ENCODE peak calls at places on chromosomes 3 and 15, in five cellular contexts. Z, M, N, K and I are unnamed samples.

GRCh38 chr15:41827290-41827879 is 507 bp upstream of the JMJD7 start:
- DNase-seq in Z (no peak), M (peak; percentile 10), N (no peak), K (no peak), I (no peak)

GRCh38 chr3:124926426-124927116 is 8.0 kb downstream of the MUC13 start:
- DNase-seq in Z (no peak), M (no peak), N (peak; percentile 19), K (no peak), I (no peak)

GRCh38 chr15:68734352-68734751 is 86.3 kb downstream of the ANP32A start:
- DNase-seq in Z (no peak), M (no peak), N (no peak), K (peak; percentile 20), I (no peak)

GRCh38 chr3:151580592-151580991 is 119.7 kb upstream of the IGSF10 start:
- DNase-seq in Z (no peak), M (no peak), N (no peak), K (no peak), I (no peak)

GRCh38 chr3:59444293-59444671 is 394.5 kb upstream of the CFAP20DC start:
- DNase-seq in Z (no peak), M (no peak), N (no peak), K (no peak), I (no peak)

GRCh38 chr3:170642882-170643601 is 57.2 kb upstream of the SLC7A14 start:
- DNase-seq in Z (no peak), M (no peak), N (no peak), K (no peak), I (no peak)

GRCh38 chr3:25903371-25903770 is 113.5 kb downstream of the OXSM start:
- DNase-seq in Z (no peak), M (no peak), N (no peak), K (no peak), I (no peak)

GRCh38 chr3:26438325-26438940 is 184.1 kb upstream of the LRRC3B start:
- DNase-seq in Z (no peak), M (no peak), N (no peak), K (no peak), I (no peak)

GRCh38 chr3:43923101-43923979 is 232.6 kb downstream of the ABHD5 start:
- DNase-seq in Z (no peak), M (no peak), N (no peak), K (no peak), I (no peak)

GRCh38 chr15:61915640-61916039 is 144.6 kb downstream of the VPS13C start:
- DNase-seq in Z (peak; percentile 33), M (no peak), N (no peak), K (no peak), I (no peak)

GRCh38 chr3:117941756-117942155 is 1092.9 kb downstream of the IGSF11 start:
- DNase-seq in Z (no peak), M (no peak), N (no peak), K (no peak), I (no peak)

DNA sequence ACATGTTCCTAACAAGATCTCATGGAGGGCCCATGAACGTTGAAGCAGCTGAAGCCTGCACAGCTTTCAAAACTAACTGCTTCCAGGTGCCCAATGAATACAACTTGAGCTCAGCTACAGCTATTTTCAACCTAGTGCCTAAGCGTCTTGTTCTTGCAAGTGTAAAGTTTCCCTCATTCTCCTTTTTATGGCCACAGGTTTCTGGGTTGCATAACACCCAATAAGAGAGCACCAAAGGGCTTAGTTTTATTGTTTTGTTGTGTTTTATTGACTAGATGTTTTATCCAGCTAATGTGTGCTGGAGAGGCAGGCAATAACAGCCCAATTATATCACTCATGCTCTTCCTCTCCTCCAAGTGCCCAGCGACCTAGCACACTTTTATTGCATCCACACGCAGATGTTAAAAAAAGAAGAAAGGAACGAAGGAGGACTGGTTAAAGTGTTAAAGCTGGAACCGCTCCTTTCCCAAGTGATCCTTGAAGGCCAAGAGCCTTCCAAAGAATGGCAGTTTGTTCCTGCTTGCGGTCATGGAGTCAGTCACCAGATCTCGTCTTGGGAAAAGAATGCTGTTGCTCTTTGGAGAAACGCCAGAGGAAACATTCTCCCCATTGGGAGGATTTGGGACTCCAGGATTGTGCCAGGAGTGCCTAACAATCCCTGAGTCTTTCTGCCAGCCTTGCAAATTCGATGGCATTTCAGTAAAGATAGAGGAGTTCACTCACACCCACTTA is 156.9 kb downstream of the MEX3B start:
- DNase-seq in Z (no peak), M (no peak), N (no peak), K (no peak), I (no peak)
- TF ChIP-seq FOXM1 in Z (no peak), M (no peak), N (no peak), K (no peak), I (no peak)

GRCh38 chr3:184272269-184272668 is 3.6 kb upstream of the ECE2 start:
- DNase-seq in Z (no peak), M (no peak), N (no peak), K (no peak), I (no peak)

GRCh38 chr3:184277366-184277765 is 1.5 kb downstream of the ECE2 start:
- DNase-seq in Z (no peak), M (no peak), N (no peak), K (no peak), I (no peak)

GRCh38 chr3:184275961-184276910 is at the start of gene ECE2:
- DNase-seq in Z (peak; percentile 72), M (no peak), N (no peak), K (no peak), I (no peak)

DNA sequence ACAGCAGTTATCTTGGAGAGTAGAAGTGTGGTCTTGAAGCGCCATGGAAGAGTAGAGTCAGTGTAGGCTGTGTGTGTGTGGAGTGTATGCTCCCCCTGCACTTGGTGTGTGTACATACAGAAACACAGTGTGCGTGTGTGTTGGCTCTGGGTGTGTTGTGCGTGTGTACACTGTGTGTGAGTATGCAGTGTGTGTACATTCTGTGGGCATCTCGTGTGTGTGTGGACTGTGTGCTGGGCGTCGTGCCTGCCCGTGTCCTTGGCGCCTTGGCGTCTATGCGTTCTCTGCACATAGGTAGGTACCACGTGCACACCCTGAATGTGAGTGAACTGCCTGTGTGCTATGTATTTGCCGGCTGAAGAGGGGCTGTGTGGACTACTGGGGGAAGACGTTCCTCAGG is 520 bp upstream of the ECE2 start:
- DNase-seq in Z (no peak), M (no peak), N (no peak), K (no peak), I (no peak)
- TF ChIP-seq FOXM1 in Z (no peak), M (no peak), N (no peak), K (no peak), I (no peak)

GRCh38 chr15:59918994-59919951 is 84.8 kb upstream of the FOXB1 start:
- DNase-seq in Z (no peak), M (no peak), N (no peak), K (no peak), I (peak; percentile 57)
- TF ChIP-seq FOXM1 in Z (no peak), M (no peak), N (no peak), K (no peak), I (peak; percentile 59)

GRCh38 chr15:39058371-39059131 is 493.9 kb upstream of the RASGRP1 start:
- DNase-seq in Z (no peak), M (no peak), N (no peak), K (no peak), I (no peak)

GRCh38 chr15:39056357-39056756 is 491.7 kb upstream of the RASGRP1 start:
- DNase-seq in Z (no peak), M (no peak), N (no peak), K (no peak), I (no peak)

GRCh38 chr15:39053480-39053879 is 488.9 kb upstream of the RASGRP1 start:
- DNase-seq in Z (no peak), M (no peak), N (no peak), K (no peak), I (no peak)

GRCh38 chr15:39051931-39052705 is 487.5 kb upstream of the RASGRP1 start:
- DNase-seq in Z (no peak), M (no peak), N (no peak), K (no peak), I (no peak)

DNA sequence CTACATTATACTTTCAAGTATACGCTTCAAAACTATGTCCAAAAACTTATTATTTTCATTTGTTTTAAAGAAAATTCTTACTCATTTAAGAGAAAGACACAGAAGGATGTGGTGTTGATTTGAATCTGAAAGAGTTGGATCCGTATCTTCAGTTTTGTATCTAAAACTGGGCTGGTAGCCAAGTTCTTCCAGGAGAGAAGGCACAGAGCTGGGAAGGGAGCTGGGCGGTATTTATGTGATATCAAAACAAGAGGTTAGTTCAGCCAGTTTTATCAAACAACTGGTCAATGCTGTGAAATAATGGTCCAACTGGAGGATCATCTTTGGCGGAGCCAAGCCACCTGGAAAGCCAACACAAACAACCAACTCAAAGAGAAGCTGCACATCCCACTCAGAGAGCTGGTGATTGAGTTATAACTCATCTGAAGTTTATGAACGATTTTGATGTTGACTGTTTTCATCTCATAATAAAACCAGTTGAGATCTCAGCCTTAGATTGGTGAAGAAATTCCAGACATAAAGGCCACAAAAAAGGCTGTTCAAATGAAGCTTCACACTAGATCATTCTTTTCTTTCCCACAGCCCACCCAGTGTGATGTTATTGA is 489.6 kb upstream of the RASGRP1 start:
- DNase-seq in Z (no peak), M (no peak), N (no peak), K (no peak), I (no peak)
- TF ChIP-seq FOXM1 in Z (no peak), M (no peak), N (no peak), K (no peak), I (no peak)

DNA sequence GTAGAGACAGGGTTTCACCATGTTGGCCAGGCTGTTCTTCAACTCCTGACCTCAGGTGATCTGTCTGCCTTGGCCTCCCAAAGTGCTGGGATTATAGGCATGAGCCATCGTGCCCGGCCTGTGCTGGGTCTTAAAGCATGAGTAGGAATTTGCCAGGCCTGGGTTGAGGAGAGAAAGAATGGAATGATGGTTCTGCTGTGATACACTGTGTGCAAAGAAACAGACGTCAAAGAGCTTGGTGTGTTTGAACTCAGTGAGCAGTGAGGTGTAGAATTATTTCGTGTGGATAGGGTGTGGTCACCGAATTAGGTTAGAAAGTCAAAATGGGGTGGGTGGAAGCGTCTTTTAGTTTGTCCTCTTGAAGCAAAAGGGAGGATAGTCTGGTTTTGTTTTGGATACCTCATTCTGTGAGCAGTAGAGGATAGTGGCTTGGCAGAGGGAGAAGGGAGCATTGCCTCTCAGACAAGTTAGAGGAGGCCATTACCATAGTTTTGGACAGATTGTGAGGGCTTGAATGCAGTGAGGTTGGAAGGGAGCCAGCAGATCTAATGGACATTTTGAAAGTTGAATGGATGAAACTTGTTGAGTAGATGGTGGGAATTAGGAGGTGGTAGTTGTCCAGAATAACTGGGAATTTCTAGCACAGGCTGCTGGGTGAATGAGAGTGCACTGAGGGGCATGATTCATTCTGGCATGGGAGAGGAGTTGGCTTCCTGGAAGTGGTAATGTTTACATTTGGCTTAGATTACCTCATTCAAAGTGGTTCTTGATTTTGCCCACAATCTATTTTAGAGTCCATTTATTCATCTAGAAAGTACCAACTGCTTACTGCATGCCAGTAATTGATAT is 27.2 kb downstream of the AKAP13 start:
- DNase-seq in Z (no peak), M (peak; percentile 26), N (peak; percentile 39), K (no peak), I (no peak)
- TF ChIP-seq FOXM1 in Z (peak; percentile 29), M (no peak), N (no peak), K (no peak), I (peak; percentile 84)

DNA sequence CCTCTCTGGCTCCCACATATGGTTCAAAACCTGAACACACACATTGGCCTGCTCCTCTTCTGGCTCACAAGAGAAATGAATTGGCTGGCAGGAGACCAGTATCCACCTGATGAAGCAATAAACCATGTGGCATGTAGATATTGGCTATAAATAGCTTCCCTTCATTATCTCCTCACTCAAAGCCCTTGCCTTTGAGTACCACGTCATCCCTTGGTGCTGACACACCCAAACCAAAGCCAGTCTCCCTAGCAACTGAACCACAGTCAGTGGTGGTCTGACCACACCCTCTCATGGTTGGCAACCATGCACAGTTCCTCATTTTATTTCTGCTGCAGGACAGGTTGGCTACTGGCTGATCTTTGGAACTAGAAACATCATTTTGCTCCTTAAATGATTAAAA is 98.8 kb downstream of the ZNF621 start:
- DNase-seq in Z (no peak), M (no peak), N (no peak), K (peak; percentile 65), I (peak; percentile 63)
- TF ChIP-seq FOXM1 in Z (no peak), M (no peak), N (no peak), K (no peak), I (no peak)